ENCODE peak calls at places on chromosomes 12 and 14, in seven cellular contexts. B is upper lobe of right lung, A is RWPE1, U is ascending aorta, P is left lung, K is body of pancreas, H is lower lobe of right lung. Y is an unnamed sample.
A peak's percentile ranks its signal among the peaks of the same experiment; 100 is the strongest.

GRCh38 chr12:47020211-47020821 is 59.1 kb upstream of the PCED1B start:
- DNase-seq in H (no peak), A (no peak), P (no peak), B (no peak), K (no peak), U (no peak), Y (no peak)

GRCh38 chr14:76256545-76256944 is 104.8 kb downstream of the GPATCH2L start:
- DNase-seq in H (no peak), P (no peak), B (no peak), U (no peak), K (no peak), A (no peak), Y (no peak)

GRCh38 chr14:94665121-94665520 is 52.9 kb downstream of the SERPINA3 start:
- DNase-seq in U (no peak), B (no peak), A (no peak), H (no peak), K (no peak), P (no peak), Y (no peak)

GRCh38 chr12:49133014-49133413 is 1.8 kb upstream of the TUBA1B start:
- DNase-seq in B (no peak), K (no peak), U (no peak), H (no peak), P (no peak), A (no peak), Y (no peak)

GRCh38 chr12:58557156-58557555 is 363.1 kb downstream of the LRIG3 start:
- DNase-seq in B (no peak), K (no peak), P (no peak), H (no peak), A (peak; percentile 5), U (no peak), Y (no peak)

GRCh38 chr12:90987520-90987919 is 17.3 kb downstream of the EPYC start:
- DNase-seq in A (no peak), K (no peak), B (no peak), H (no peak), P (no peak), U (no peak), Y (no peak)

GRCh38 chr12:48074266-48074665 is 31.6 kb downstream of the SENP1 start:
- DNase-seq in B (no peak), P (no peak), K (no peak), U (no peak), A (no peak), H (no peak), Y (no peak)

GRCh38 chr12:21773263-21773741 is 1.2 kb downstream of the KCNJ8 start:
- DNase-seq in H (peak; percentile 49), U (no peak), K (peak; percentile 81), P (peak; percentile 50), A (no peak), B (peak; percentile 67), Y (peak; percentile 49)

GRCh38 chr12:5096241-5096880 is 52.7 kb downstream of the KCNA5 start:
- DNase-seq in H (no peak), A (peak; percentile 9), B (no peak), P (no peak), U (no peak), K (no peak), Y (no peak)
- TF ChIP-seq CTCF in H (no peak), A (no peak), B (no peak), P (no peak), U (no peak), K (no peak), Y (no peak)

DNA sequence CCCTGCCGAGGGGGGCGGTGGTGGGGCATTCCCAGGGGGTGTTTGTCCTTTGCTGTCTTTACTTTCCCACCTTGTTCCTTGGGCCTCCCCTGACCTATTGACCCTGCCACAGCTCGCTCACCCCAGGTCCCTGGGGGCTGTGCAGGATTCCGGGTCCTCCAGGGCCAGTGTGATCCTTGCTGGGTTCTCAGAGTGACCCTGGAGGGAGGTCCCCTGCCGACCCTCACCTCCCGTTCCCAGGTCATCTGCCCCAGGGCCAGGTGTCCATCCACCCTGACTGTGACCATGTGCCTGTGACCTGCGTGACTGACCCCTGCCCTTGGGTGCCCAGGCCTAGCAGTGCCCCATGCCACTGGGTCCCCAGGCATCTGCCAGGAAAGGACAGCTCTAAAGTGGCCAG is 23.8 kb downstream of the PACS2 start:
- DNase-seq in A (no peak), P (no peak), K (no peak), B (no peak), U (no peak), H (peak; percentile 25), Y (no peak)
- H3K27ac ChIP-seq in A (no peak overlapping the region), P (no peak overlapping the region), K (no peak overlapping the region), B (no peak overlapping the region), U (no peak overlapping the region), H (no peak overlapping the region), Y (no peak overlapping the region)

GRCh38 chr14:93136009-93136408 is 20.3 kb upstream of the ITPK1 start:
- DNase-seq in H (no peak), A (no peak), P (no peak), U (no peak), K (no peak), B (no peak), Y (no peak)

GRCh38 chr14:93133476-93133875 is 17.8 kb upstream of the ITPK1 start:
- DNase-seq in A (peak; percentile 62), H (no peak), P (peak; percentile 39), U (no peak), K (no peak), B (no peak), Y (peak; percentile 39)

GRCh38 chr14:93142854-93143652 is 27.3 kb upstream of the ITPK1 start:
- DNase-seq in A (no peak), H (no peak), K (no peak), P (no peak), B (no peak), U (no peak), Y (no peak)

GRCh38 chr14:93135399-93135798 is 19.7 kb upstream of the ITPK1 start:
- DNase-seq in U (no peak), A (no peak), P (no peak), H (no peak), B (no peak), K (peak; percentile 83), Y (no peak)

GRCh38 chr14:93137864-93138263 is 22.1 kb upstream of the ITPK1 start:
- DNase-seq in A (no peak), K (peak; percentile 91), P (peak; percentile 55), U (no peak), H (peak; percentile 73), B (peak; percentile 86), Y (peak; percentile 29)
- TF ChIP-seq CTCF in A (no peak), K (no peak), P (no peak), U (no peak), H (no peak), B (peak; percentile 15), Y (no peak)

GRCh38 chr12:8036366-8036765 is 3.9 kb downstream of the FOXJ2 start:
- DNase-seq in K (peak; percentile 42), H (no peak), B (no peak), U (no peak), P (peak; percentile 55), A (no peak), Y (no peak)

GRCh38 chr12:8037947-8038346 is 5.4 kb downstream of the FOXJ2 start:
- DNase-seq in B (no peak), P (no peak), U (no peak), A (no peak), H (no peak), K (peak; percentile 19), Y (no peak)

GRCh38 chr12:8035440-8036010 is 3.0 kb downstream of the FOXJ2 start:
- DNase-seq in P (no peak), H (no peak), A (no peak), U (no peak), B (no peak), K (peak; percentile 35), Y (no peak)

GRCh38 chr12:8037046-8037663 is 4.6 kb downstream of the FOXJ2 start:
- DNase-seq in A (no peak), K (no peak), H (no peak), U (no peak), P (no peak), B (no peak), Y (no peak)

GRCh38 chr12:8038659-8039114 is 6.2 kb downstream of the FOXJ2 start:
- DNase-seq in U (no peak), H (peak; percentile 65), B (peak; percentile 84), K (peak; percentile 89), P (peak; percentile 76), A (peak; percentile 27), Y (no peak)
- H3K27ac ChIP-seq in U (peak overlapping the region; percentile 99), H (peak overlapping the region; percentile 0), B (peak overlapping the region; percentile 27), K (peak overlapping the region; percentile 67), P (no peak overlapping the region), A (peak overlapping the region; percentile 73), Y (peak overlapping the region; percentile 13)

GRCh38 chr14:23436327-23437141 is 1.1 kb upstream of the MYH7 start:
- DNase-seq in K (peak; percentile 57), A (no peak), H (no peak), P (no peak), B (no peak), U (no peak), Y (no peak)

GRCh38 chr14:23439107-23439835 is 3.8 kb upstream of the MYH7 start:
- DNase-seq in H (no peak), U (no peak), B (no peak), K (no peak), P (no peak), A (no peak), Y (no peak)

GRCh38 chr14:23435540-23436326 is at the start of gene MYH7:
- DNase-seq in K (no peak), H (no peak), U (no peak), A (no peak), B (no peak), P (peak; percentile 18), Y (no peak)

GRCh38 chr14:23437142-23438129 is 2.0 kb upstream of the MYH7 start:
- DNase-seq in P (no peak), K (no peak), U (no peak), A (no peak), B (no peak), H (no peak), Y (no peak)

GRCh38 chr14:23438130-23438893 is 2.9 kb upstream of the MYH7 start:
- DNase-seq in B (no peak), A (no peak), K (no peak), H (no peak), P (no peak), U (no peak), Y (no peak)
- TF ChIP-seq CTCF in B (no peak), A (no peak), K (no peak), H (no peak), P (no peak), U (no peak), Y (no peak)

DNA sequence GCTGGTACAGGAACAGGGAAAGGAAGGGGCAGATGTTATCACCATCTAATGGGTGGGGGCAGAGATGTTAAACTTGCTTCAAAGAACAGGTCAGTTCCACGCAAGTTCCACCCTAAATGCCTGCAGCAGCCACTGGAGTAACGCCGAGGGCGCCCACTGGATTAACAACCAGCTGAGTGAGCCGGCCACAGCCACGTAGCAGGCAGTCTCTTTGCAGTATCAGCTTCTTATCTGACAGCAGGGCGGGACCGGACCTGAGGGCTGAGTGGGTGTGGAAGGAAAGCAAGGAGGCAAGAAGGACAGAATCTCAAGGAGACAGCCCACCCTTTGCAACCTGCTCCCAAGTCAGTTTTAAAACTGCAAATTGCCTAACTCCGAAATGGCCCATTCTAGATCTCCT is 38.4 kb upstream of the FOXN3 start:
- DNase-seq in U (no peak), K (peak; percentile 65), A (no peak), P (no peak), H (no peak), B (no peak), Y (no peak)
- H3K27ac ChIP-seq in U (no peak overlapping the region), K (no peak overlapping the region), A (no peak overlapping the region), P (no peak overlapping the region), H (no peak overlapping the region), B (no peak overlapping the region), Y (no peak overlapping the region)

GRCh38 chr12:52975820-52976573 is 27.1 kb downstream of the KRT18 start:
- DNase-seq in H (peak; percentile 57), B (peak; percentile 72), K (no peak), U (no peak), P (peak; percentile 41), A (no peak), Y (no peak)
- TF ChIP-seq CTCF in H (no peak), B (peak; percentile 13), K (no peak), U (no peak), P (no peak), A (peak; percentile 44), Y (no peak)